ENCODE peak calls at places on chromosomes 11 and 22, in eight cellular contexts. X, I, T, G, Q, U, H and Y are unnamed samples.
A peak's percentile ranks its signal among the peaks of the same experiment; 100 is the strongest.

GRCh38 chr11:120343429-120343828 is 7.2 kb downstream of the ARHGEF12 start:
- DNase-seq in X (no peak), I (no peak), T (no peak), G (no peak), Q (peak; percentile 91), U (no peak), H (no peak), Y (no peak)

GRCh38 chr11:130588471-130588870 is 140.0 kb downstream of the ADAMTS15 start:
- DNase-seq in X (no peak), I (no peak), T (no peak), G (no peak), Q (no peak), U (no peak), H (no peak), Y (no peak)

GRCh38 chr11:1953489-1954284 is 6.6 kb downstream of the MRPL23 start:
- DNase-seq in X (peak; percentile 50), I (no peak), T (peak; percentile 16), G (no peak), Q (no peak), U (no peak), H (no peak), Y (no peak)

GRCh38 chr11:27623945-27624523 is 76.2 kb downstream of the BDNF start:
- DNase-seq in X (no peak), I (no peak), T (no peak), G (no peak), Q (no peak), U (no peak), H (no peak), Y (no peak)

GRCh38 chr11:119803139-119803538 is 74.1 kb upstream of the NECTIN1 start:
- DNase-seq in X (no peak), I (no peak), T (no peak), G (no peak), Q (no peak), U (no peak), H (no peak), Y (no peak)

GRCh38 chr11:111776398-111777093 is 10.4 kb upstream of the PPP2R1B start:
- DNase-seq in X (no peak), I (no peak), T (no peak), G (no peak), Q (peak; percentile 61), U (no peak), H (no peak), Y (no peak)

GRCh38 chr11:3738241-3738640 is 59.1 kb downstream of the NUP98 start:
- DNase-seq in X (no peak), I (no peak), T (no peak), G (no peak), Q (no peak), U (no peak), H (no peak), Y (no peak)

GRCh38 chr11:80727315-80727714 is 1286.5 kb upstream of the TENM4 start:
- DNase-seq in X (no peak), I (no peak), T (no peak), G (no peak), Q (peak; percentile 76), U (no peak), H (peak; percentile 47), Y (peak; percentile 32)

GRCh38 chr11:76801205-76801604 is 18.0 kb downstream of the TSKU start:
- DNase-seq in X (no peak), I (no peak), T (no peak), G (no peak), Q (no peak), U (no peak), H (no peak), Y (no peak)

GRCh38 chr22:43829448-43829821 is 17.3 kb upstream of the EFCAB6 start:
- DNase-seq in X (no peak), I (no peak), T (no peak), G (peak; percentile 49), Q (no peak), U (no peak), H (no peak), Y (no peak)

GRCh38 chr11:91776660-91777059 is 448.0 kb upstream of the FAT3 start:
- DNase-seq in X (peak; percentile 66), I (no peak), T (no peak), G (no peak), Q (no peak), U (no peak), H (no peak), Y (no peak)

GRCh38 chr11:1402776-1403620 is 13.3 kb downstream of the BRSK2 start:
- DNase-seq in X (peak; percentile 56), I (no peak), T (no peak), G (no peak), Q (no peak), U (peak; percentile 44), H (no peak), Y (no peak)

GRCh38 chr11:27610946-27611345 is 89.3 kb downstream of the BDNF start:
- DNase-seq in X (no peak), I (no peak), T (no peak), G (no peak), Q (no peak), U (no peak), H (no peak), Y (no peak)

GRCh38 chr22:19503869-19504268 is 20.3 kb downstream of the CLDN5 start:
- DNase-seq in X (no peak), I (no peak), T (no peak), G (no peak), Q (no peak), U (no peak), H (no peak), Y (peak; percentile 33)